ENCODE peak calls at places on chromosomes 12 and 14, in seven cellular contexts. P, R, E, O, V, T and S are unnamed samples.

GRCh38 chr12:3055712-3056467 is 21.3 kb upstream of the TSPAN9 start:
- DNase-seq in P (no peak), R (no peak), E (no peak), O (no peak), V (no peak), T (no peak), S (no peak)

GRCh38 chr12:102687523-102687922 is 207.2 kb upstream of the IGF1 start:
- DNase-seq in P (no peak), R (no peak), E (no peak), O (no peak), V (no peak), T (peak), S (no peak)

GRCh38 chr12:42815068-42815467 is 225.5 kb upstream of the PRICKLE1 start:
- DNase-seq in P (no peak), R (no peak), E (no peak), O (no peak), V (no peak), T (peak), S (no peak)

GRCh38 chr12:96890331-96890730 is 16.7 kb upstream of the NEDD1 start:
- DNase-seq in P (no peak), R (no peak), E (no peak), O (no peak), V (no peak), T (no peak), S (no peak)

GRCh38 chr14:32559595-32559994 is 230.5 kb downstream of the AKAP6 start:
- DNase-seq in P (no peak), R (no peak), E (no peak), O (no peak), V (no peak), T (no peak), S (no peak)

GRCh38 chr14:22614240-22614799 is 16.2 kb downstream of the ABHD4 start:
- DNase-seq in P (peak), R (peak), E (no peak), O (no peak), V (peak), T (no peak), S (peak)

GRCh38 chr12:21940972-21941521 is at the start of gene ABCC9:
- DNase-seq in P (peak), R (no peak), E (no peak), O (peak), V (peak), T (peak), S (no peak)

GRCh38 chr14:24196071-24197061 is 1.1 kb upstream of the TM9SF1 start:
- DNase-seq in P (no peak), R (no peak), E (no peak), O (no peak), V (peak), T (no peak), S (no peak)

GRCh38 chr12:1056390-1056789 is 65.4 kb downstream of the ERC1 start:
- DNase-seq in P (no peak), R (no peak), E (no peak), O (no peak), V (no peak), T (no peak), S (no peak)

GRCh38 chr12:114916531-114916930 is 232.6 kb upstream of the TBX3 start:
- DNase-seq in P (no peak), R (no peak), E (no peak), O (no peak), V (no peak), T (no peak), S (no peak)

GRCh38 chr12:47844264-47845020 is 24.7 kb upstream of the HDAC7 start:
- DNase-seq in P (no peak), R (no peak), E (no peak), O (no peak), V (no peak), T (peak), S (no peak)

GRCh38 chr14:90568405-90568804 is 171.6 kb downstream of the CALM1 start:
- DNase-seq in P (no peak), R (no peak), E (no peak), O (no peak), V (no peak), T (no peak), S (no peak)

GRCh38 chr12:120944645-120945217 is 33.6 kb upstream of the HNF1A start:
- DNase-seq in P (peak), R (peak), E (no peak), O (peak), V (peak), T (peak), S (peak)

GRCh38 chr12:57027805-57028153 is 11.4 kb upstream of the TAC3 start:
- DNase-seq in P (no peak), R (no peak), E (no peak), O (no peak), V (no peak), T (no peak), S (no peak)

GRCh38 chr12:52121848-52122838 is 42.6 kb downstream of the SMIM41 start:
- DNase-seq in P (peak), R (no peak), E (peak), O (peak), V (peak), T (peak), S (peak)

GRCh38 chr12:29783773-29784666 is at the start of gene TMTC1:
- DNase-seq in P (peak), R (no peak), E (peak), O (peak), V (peak), T (peak), S (peak)

GRCh38 chr14:105890474-105891220 is 364.3 kb downstream of the TMEM121 start:
- DNase-seq in P (no peak), R (no peak), E (peak), O (peak), V (no peak), T (no peak), S (no peak)

GRCh38 chr14:72855913-72856312 is 38.0 kb downstream of the DPF3 start:
- DNase-seq in P (no peak), R (no peak), E (no peak), O (no peak), V (no peak), T (no peak), S (no peak)

GRCh38 chr14:54252072-54252730 is 144.6 kb upstream of the CDKN3 start:
- DNase-seq in P (no peak), R (no peak), E (no peak), O (no peak), V (no peak), T (no peak), S (peak)

GRCh38 chr12:46269429-46270241 is 792 bp upstream of the SLC38A1 start:
- DNase-seq in P (peak), R (peak), E (no peak), O (no peak), V (peak), T (peak), S (peak)

GRCh38 chr14:103848720-103849077 is 1.3 kb upstream of the PPP1R13B start:
- DNase-seq in P (no peak), R (no peak), E (no peak), O (no peak), V (no peak), T (no peak), S (no peak)

GRCh38 chr12:97921957-97922722 is 459.5 kb downstream of the RMST start:
- DNase-seq in P (no peak), R (no peak), E (no peak), O (no peak), V (peak), T (no peak), S (no peak)

GRCh38 chr12:31865023-31865422 is 94.2 kb upstream of the RESF1 start:
- DNase-seq in P (no peak), R (no peak), E (no peak), O (peak), V (no peak), T (no peak), S (no peak)

GRCh38 chr14:77805703-77806102 is 5.8 kb downstream of the ADCK1 start:
- DNase-seq in P (no peak), R (no peak), E (no peak), O (no peak), V (no peak), T (no peak), S (no peak)

GRCh38 chr12:28770329-28770728 is 378.7 kb upstream of the FAR2 start:
- DNase-seq in P (no peak), R (no peak), E (no peak), O (peak), V (no peak), T (no peak), S (peak)

GRCh38 chr14:65847065-65847847 is 434.7 kb downstream of the FUT8 start:
- DNase-seq in P (no peak), R (peak), E (no peak), O (no peak), V (peak), T (no peak), S (no peak)

GRCh38 chr14:52355526-52355925 is 41.4 kb downstream of the PTGER2 start:
- DNase-seq in P (peak), R (no peak), E (no peak), O (no peak), V (no peak), T (no peak), S (no peak)

GRCh38 chr12:92654929-92655328 is 47.9 kb upstream of the PLEKHG7 start:
- DNase-seq in P (no peak), R (no peak), E (no peak), O (no peak), V (peak), T (no peak), S (no peak)

GRCh38 chr12:92649511-92650227 is 53.1 kb upstream of the PLEKHG7 start:
- DNase-seq in P (peak), R (peak), E (no peak), O (no peak), V (peak), T (peak), S (peak)

GRCh38 chr12:92648242-92649031 is 54.4 kb upstream of the PLEKHG7 start:
- DNase-seq in P (no peak), R (no peak), E (no peak), O (no peak), V (no peak), T (no peak), S (no peak)

DNA sequence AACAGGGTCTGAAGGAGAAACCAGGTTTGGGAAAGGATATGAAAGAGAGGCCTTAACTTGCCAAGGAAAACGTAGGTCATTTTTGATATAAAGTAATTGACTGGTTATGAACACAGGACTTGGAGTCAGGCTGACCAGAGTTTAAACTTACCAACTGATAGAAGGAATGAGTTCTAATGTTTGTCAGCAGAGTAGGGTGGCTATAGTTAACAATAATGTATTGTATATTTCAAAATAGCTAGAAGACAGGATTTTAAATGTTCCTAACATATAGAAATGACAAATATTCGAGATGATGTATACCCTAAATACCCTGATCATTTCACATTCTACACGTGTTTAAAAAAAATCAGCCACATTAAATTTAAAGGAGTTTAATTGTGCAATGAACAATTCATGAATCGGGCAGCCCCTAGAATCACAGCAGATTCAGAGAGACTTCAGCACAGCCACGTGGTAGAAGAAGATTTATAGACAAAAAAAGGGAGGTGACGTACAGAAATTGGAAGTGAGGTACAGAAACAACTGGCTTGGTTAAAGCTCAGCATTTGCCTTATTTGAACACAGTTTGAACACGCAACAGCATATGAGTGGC is 52.5 kb upstream of the PLEKHG7 start:
- DNase-seq in P (no peak), R (no peak), E (no peak), O (no peak), V (no peak), T (no peak), S (no peak)
- TF ChIP-seq CTCF in P (peak), R (no peak), E (no peak), O (peak), V (no peak), T (no peak), S (no peak)

DNA sequence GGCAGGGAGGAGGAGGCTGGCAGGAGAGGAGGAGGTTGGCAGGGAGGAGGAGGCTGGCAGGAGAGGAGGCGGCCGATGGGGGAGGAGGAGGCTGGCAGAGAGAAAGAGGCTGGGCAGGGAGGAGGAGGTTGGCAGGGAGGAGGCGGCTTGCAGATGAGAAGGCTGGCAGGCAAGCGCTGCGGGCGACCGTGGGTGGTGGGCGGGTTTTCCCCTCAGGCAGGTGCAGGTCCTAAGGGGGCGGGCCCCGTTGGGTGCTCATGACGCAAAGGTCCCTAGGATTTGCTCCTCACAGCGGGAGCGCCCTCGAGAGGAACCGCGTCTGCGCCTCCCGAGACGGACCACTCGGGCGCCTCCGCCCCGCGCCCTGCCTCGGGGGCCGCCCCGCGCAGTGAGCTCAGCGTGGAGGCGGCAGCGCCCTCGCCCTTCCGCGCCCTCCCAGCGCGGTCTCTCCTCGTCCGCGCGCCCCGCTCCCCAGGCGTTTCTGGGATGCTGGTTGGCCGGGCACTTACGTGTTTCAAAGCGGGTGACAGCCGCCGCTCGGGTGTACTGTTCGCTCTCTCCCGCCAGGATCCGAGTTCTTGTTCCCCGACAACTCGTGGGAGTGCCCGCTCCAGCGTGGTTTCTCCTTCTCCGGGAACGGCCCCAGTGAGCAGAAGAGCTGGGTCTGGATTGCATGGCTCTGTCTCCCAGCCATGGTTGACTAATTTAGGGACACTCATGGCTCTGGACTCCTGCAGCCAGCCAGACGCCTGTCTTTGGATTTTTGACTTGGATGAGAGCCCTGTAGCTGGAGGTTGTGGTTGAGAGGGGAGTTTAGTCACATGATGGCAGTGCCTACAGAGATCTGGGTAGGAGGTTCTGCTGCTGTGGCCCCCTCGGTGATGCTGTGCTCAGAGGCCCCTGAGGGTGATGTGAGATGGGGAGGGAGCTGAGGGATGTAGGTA is 64.1 kb upstream of the PPP4R3A start:
- DNase-seq in P (peak), R (no peak), E (no peak), O (peak), V (peak), T (peak), S (peak)
- TF ChIP-seq CTCF in P (no peak), R (no peak), E (no peak), O (no peak), V (no peak), T (no peak), S (no peak)

DNA sequence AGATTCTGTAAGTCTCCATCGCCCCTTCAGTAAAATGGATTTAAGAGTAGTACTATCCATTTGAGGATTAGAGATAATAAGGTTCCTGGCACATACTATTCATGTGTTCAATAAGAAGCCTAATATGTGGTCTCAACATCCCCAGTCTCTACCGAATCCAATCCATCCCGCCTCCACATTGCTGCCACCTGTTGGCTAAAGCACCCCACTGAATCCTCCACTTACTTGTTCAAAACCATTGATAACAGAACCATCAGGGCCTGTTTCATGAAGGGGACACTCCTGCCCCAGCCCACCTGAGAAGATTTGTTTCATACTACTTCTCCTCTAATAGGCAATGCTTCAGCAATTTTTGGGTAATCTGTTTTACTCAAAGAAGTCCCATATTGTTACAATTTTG is 147.5 kb downstream of the SLC2A13 start:
- DNase-seq in P (no peak), R (no peak), E (no peak), O (no peak), V (no peak), T (no peak), S (no peak)
- TF ChIP-seq CTCF in P (no peak), R (peak), E (no peak), O (no peak), V (no peak), T (no peak), S (no peak)

GRCh38 chr12:53381739-53382630 is 2.0 kb downstream of the SP1 start:
- DNase-seq in P (peak), R (peak), E (no peak), O (peak), V (peak), T (peak), S (peak)
- TF ChIP-seq CTCF in P (peak), R (peak), E (peak), O (peak), V (peak), T (no peak), S (no peak)

DNA sequence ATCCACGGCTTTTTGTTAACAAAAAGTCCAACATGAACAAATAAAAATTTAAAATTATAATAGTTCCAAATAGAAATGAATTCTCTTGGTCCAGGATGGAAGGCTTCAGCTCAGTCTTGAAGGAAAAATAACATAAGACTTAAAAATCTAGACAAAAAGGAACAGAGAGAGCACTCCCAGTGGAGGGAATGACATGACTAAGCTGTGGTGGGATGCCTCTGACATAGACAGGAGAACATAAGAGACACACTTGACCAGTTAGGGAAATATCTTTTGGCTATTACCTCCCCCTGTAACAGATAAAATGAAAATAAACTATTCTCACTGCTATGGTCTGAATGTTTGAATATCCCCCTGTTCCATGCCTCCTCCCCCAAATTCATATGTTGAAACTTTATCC is 106.8 kb downstream of the BBS10 start:
- DNase-seq in P (no peak), R (no peak), E (no peak), O (no peak), V (no peak), T (no peak), S (no peak)
- TF ChIP-seq CTCF in P (no peak), R (no peak), E (no peak), O (no peak), V (no peak), T (no peak), S (no peak)

DNA sequence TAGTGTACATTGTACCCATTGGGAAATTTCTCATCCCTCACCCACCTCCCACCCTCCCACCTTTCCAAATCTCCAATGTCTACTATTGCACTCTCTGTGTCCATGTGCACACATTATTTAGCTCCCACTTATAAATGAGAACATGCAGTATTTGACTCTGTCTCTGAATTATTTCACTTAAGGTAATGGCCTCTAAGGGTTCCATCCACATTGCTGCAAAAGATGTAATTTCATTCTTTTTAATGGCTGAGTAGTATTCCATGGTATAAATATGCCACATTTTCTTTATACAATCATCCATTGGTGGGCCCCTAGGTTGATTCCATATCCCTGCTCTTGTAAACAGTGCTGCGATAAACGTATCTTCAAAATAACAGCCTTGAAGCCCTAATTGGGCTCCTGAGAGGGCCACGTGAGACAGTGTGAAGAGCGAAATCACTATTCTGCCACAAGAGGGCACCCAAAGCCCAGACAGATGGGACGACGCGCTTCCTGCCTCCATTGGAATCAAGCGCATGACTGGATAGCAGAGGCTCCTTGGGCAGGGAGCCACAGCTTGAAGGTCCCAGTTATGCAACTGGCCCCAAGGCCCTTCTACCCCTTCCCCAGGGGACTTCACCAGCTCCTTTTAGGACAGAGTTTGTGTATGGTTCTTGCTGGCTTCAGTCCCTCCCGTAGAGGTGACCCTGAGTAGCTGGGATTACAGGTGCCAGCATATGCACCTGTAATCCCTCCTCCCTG is 21.3 kb upstream of the CD27 start:
- DNase-seq in P (peak), R (peak), E (no peak), O (peak), V (peak), T (peak), S (peak)
- TF ChIP-seq CTCF in P (peak), R (peak), E (peak), O (peak), V (peak), T (peak), S (peak)